ENCODE peak calls at places on chromosomes 5 and 9, in nine cellular contexts. V is HT-29; E is Karpas-422; L is fibroblast of the aortic adventitia; O is kidney tubule cell; C is NK-92 treated with Interleukin-12 subunit alpha and Interleukin-12 subunit beta, amount 100 ng/mL, for 24 hours; W is stimulated activated naive CD4-positive, alpha-beta T cell treated with Interleukin-2 at 50 U/mL for 16 hours; A is endodermal cell; P is neural progenitor cell. Z is an unnamed sample.

GRCh38 chr9:112112519-112112918 is 62.6 kb downstream of the SUSD1 start:
- DNase-seq in O (peak), P (no peak), A (no peak), L (peak), C (no peak), V (no peak), E (peak), W (no peak), Z (no peak)

GRCh38 chr9:12195456-12195855 is 497.7 kb upstream of the TYRP1 start:
- DNase-seq in O (no peak), E (no peak), P (no peak), W (no peak), L (no peak), A (no peak), C (no peak), V (no peak), Z (no peak)

GRCh38 chr5:149274964-149275363 is 3.3 kb downstream of the AFAP1L1 start:
- DNase-seq in W (no peak), C (no peak), P (no peak), L (peak), A (no peak), V (no peak), O (peak), E (no peak), Z (no peak)

GRCh38 chr5:168842571-168843205 is 263.5 kb upstream of the PANK3 start:
- DNase-seq in A (no peak), C (no peak), O (no peak), L (no peak), V (no peak), P (no peak), E (no peak), W (no peak), Z (peak)

GRCh38 chr9:131658753-131659129 is 81.1 kb downstream of the RAPGEF1 start:
- DNase-seq in O (no peak), W (no peak), E (no peak), C (no peak), L (no peak), A (no peak), V (no peak), P (no peak), Z (no peak)

GRCh38 chr5:34804398-34804797 is 34.6 kb upstream of the TTC23L start:
- DNase-seq in P (no peak), O (no peak), W (no peak), C (no peak), A (no peak), V (no peak), E (no peak), L (no peak), Z (no peak)

GRCh38 chr9:93681316-93682154 is 105.2 kb downstream of the PHF2 start:
- DNase-seq in E (no peak), P (no peak), A (peak), C (no peak), W (no peak), V (no peak), L (no peak), O (no peak), Z (no peak)

GRCh38 chr5:32916648-32917047 is 205.5 kb downstream of the NPR3 start:
- DNase-seq in W (no peak), E (peak), V (peak), O (peak), C (no peak), A (peak), L (peak), P (peak), Z (peak)

GRCh38 chr5:118007262-118007661 is 981.1 kb downstream of the DTWD2 start:
- DNase-seq in E (no peak), C (no peak), A (no peak), O (no peak), V (no peak), L (no peak), W (no peak), P (no peak), Z (no peak)

GRCh38 chr5:147901555-147901954 is 4.8 kb downstream of the C5orf46 start:
- DNase-seq in P (no peak), C (no peak), E (no peak), A (no peak), W (no peak), V (no peak), O (peak), L (peak), Z (no peak)

GRCh38 chr5:62001640-62002039 is 304.4 kb upstream of the KIF2A start:
- DNase-seq in A (no peak), C (no peak), E (no peak), O (peak), P (no peak), V (no peak), L (no peak), W (no peak), Z (no peak)

GRCh38 chr9:385818-386398 is 171.2 kb downstream of the DOCK8 start:
- DNase-seq in C (no peak), A (peak), W (no peak), L (peak), P (peak), V (peak), E (peak), O (peak), Z (peak)

GRCh38 chr5:65161655-65162054 is 320.1 kb downstream of the ADAMTS6 start:
- DNase-seq in L (no peak), O (peak), C (no peak), A (no peak), E (no peak), P (no peak), W (no peak), V (no peak), Z (no peak)

GRCh38 chr5:149702953-149703646 is 27.0 kb upstream of the PPARGC1B start:
- DNase-seq in P (no peak), A (no peak), W (no peak), O (no peak), V (no peak), C (no peak), E (no peak), L (no peak), Z (no peak)

GRCh38 chr9:72113081-72113480 is 36.2 kb upstream of the GDA start:
- DNase-seq in A (no peak), C (no peak), P (no peak), V (no peak), W (no peak), E (no peak), O (no peak), L (no peak), Z (no peak)

GRCh38 chr5:180129291-180130190 is 58.0 kb upstream of the RNF130 start:
- DNase-seq in V (no peak), O (no peak), P (no peak), E (no peak), A (peak), L (no peak), W (no peak), C (no peak), Z (no peak)

GRCh38 chr5:150527038-150527437 is 19.1 kb downstream of the NDST1 start:
- DNase-seq in V (no peak), L (no peak), A (no peak), P (no peak), C (peak), W (no peak), E (no peak), O (no peak), Z (no peak)